ENCODE peak calls at places on chromosome 20, in ten cellular contexts. M is GM04504; E is psoas muscle; D is HFF-Myc; Q is uterus; T is activated naive CD4-positive, alpha-beta T cell; A is NCI-H510A; J is NCI-H1417; U is activated T-cell treated with anti-CD3 and anti-CD28 coated beads, Interleukin-2, amount 50 U/mL, for 72 hours; B is left cardiac atrium. X is an unnamed sample.
A peak's percentile ranks its signal among the peaks of the same experiment; 100 is the strongest.

GRCh38 chr20:32089637-32090330 is 19.7 kb upstream of the TM9SF4 start:
- DNase-seq in U (no peak), Q (no peak), M (no peak), D (no peak), B (no peak), J (no peak), T (no peak), A (no peak), E (no peak), X (no peak)

GRCh38 chr20:8670900-8671229 is 398.0 kb upstream of the PLCB4 start:
- DNase-seq in U (no peak), B (no peak), Q (no peak), E (no peak), A (no peak), J (no peak), D (peak; percentile 77), M (peak; percentile 95), T (no peak), X (no peak)

GRCh38 chr20:32589256-32589655 is 4.1 kb upstream of the NOL4L start:
- DNase-seq in A (no peak), E (no peak), Q (no peak), J (no peak), U (no peak), M (no peak), D (no peak), B (no peak), T (no peak), X (no peak)

GRCh38 chr20:56400001-56400640 is 7.7 kb downstream of the CSTF1 start:
- DNase-seq in B (peak; percentile 49), Q (no peak), J (peak; percentile 73), T (peak; percentile 25), E (no peak), U (peak; percentile 73), A (peak; percentile 5), D (peak; percentile 69), M (peak; percentile 51), X (no peak)

GRCh38 chr20:2585811-2586210 is 49.4 kb downstream of the TMC2 start:
- DNase-seq in M (no peak), U (no peak), Q (no peak), J (no peak), T (no peak), B (no peak), E (no peak), D (peak; percentile 27), A (no peak), X (no peak)

GRCh38 chr20:57835462-57836455 is 125.9 kb upstream of the PMEPA1 start:
- DNase-seq in D (no peak), U (no peak), M (no peak), E (no peak), B (no peak), T (no peak), A (no peak), Q (no peak), J (peak; percentile 88), X (no peak)

GRCh38 chr20:57455386-57455785 is 64.2 kb downstream of the RBM38 start:
- DNase-seq in A (no peak), Q (no peak), J (no peak), T (no peak), U (no peak), B (no peak), D (no peak), E (no peak), M (no peak), X (no peak)

GRCh38 chr20:59328071-59328470 is 27.7 kb downstream of the EDN3 start:
- DNase-seq in E (no peak), D (no peak), U (no peak), A (no peak), B (no peak), T (no peak), Q (no peak), J (no peak), M (no peak), X (no peak)

GRCh38 chr20:23867152-23867776 is 12.3 kb downstream of the CST5 start:
- DNase-seq in M (no peak), T (no peak), E (no peak), D (no peak), B (no peak), A (no peak), Q (no peak), J (no peak), U (no peak), X (no peak)

GRCh38 chr20:9172908-9173307 is 104.0 kb downstream of the PLCB4 start:
- DNase-seq in J (no peak), U (no peak), A (no peak), T (no peak), D (no peak), E (no peak), Q (no peak), M (no peak), B (no peak), X (no peak)